ENCODE peak calls at places on chromosomes 6 and 20, in five cellular contexts. R, I, E, L and V are unnamed samples.
A peak's percentile ranks its signal among the peaks of the same experiment; 100 is the strongest.

GRCh38 chr6:142927904-142928303 is 17.1 kb downstream of the HIVEP2 start:
- DNase-seq in R (peak; percentile 51), I (no peak), E (no peak), L (no peak), V (no peak)

GRCh38 chr20:62922451-62922921 is 3.8 kb downstream of the DIDO1 start:
- DNase-seq in R (peak; percentile 52), I (no peak), E (no peak), L (no peak), V (no peak)

GRCh38 chr6:1082040-1082935 is 229.6 kb upstream of the FOXQ1 start:
- DNase-seq in R (no peak), I (no peak), E (no peak), L (no peak), V (no peak)

GRCh38 chr6:121695346-121695745 is 259.9 kb downstream of the GJA1 start:
- DNase-seq in R (no peak), I (no peak), E (no peak), L (no peak), V (no peak)

GRCh38 chr6:56772737-56773184 is 130.1 kb upstream of the DST start:
- DNase-seq in R (no peak), I (peak; percentile 19), E (peak; percentile 82), L (no peak), V (peak; percentile 31)

GRCh38 chr20:44038681-44039123 is 124.0 kb downstream of the TOX2 start:
- DNase-seq in R (no peak), I (no peak), E (no peak), L (no peak), V (no peak)

GRCh38 chr6:49563006-49563886 is 12.8 kb downstream of the C6orf141 start:
- DNase-seq in R (no peak), I (no peak), E (no peak), L (no peak), V (no peak)

GRCh38 chr6:153210083-153210482 is 79.0 kb upstream of the RGS17 start:
- DNase-seq in R (no peak), I (no peak), E (no peak), L (no peak), V (no peak)

GRCh38 chr6:3237761-3238662 is 10.6 kb upstream of the TUBB2B start:
- DNase-seq in R (no peak), I (no peak), E (peak; percentile 13), L (no peak), V (no peak)

GRCh38 chr6:77337392-77337791 is 125.9 kb downstream of the HTR1B start:
- DNase-seq in R (no peak), I (no peak), E (no peak), L (no peak), V (no peak)

GRCh38 chr6:148747145-148747492 is 289 bp downstream of the UST start:
- DNase-seq in R (no peak), I (no peak), E (peak; percentile 83), L (peak; percentile 79), V (no peak)

GRCh38 chr20:44598413-44599290 is 16.3 kb downstream of the PKIG start:
- DNase-seq in R (no peak), I (no peak), E (no peak), L (no peak), V (no peak)

GRCh38 chr20:31869942-31870702 is at the start of the genes DUSP15 and TTLL9:
- DNase-seq in R (no peak), I (peak; percentile 89), E (peak; percentile 77), L (peak; percentile 83), V (no peak)

GRCh38 chr20:23657202-23657601 is 19.4 kb upstream of the CST3 start:
- DNase-seq in R (no peak), I (no peak), E (no peak), L (peak; percentile 73), V (no peak)

GRCh38 chr20:41178904-41179432 is 41.6 kb downstream of the PLCG1 start:
- DNase-seq in R (no peak), I (no peak), E (peak; percentile 62), L (peak; percentile 34), V (no peak)

GRCh38 chr20:17573493-17573892 is 3.6 kb downstream of the DSTN start:
- DNase-seq in R (no peak), I (no peak), E (no peak), L (no peak), V (no peak)

GRCh38 chr6:9978480-9978879 is 436.4 kb downstream of the TFAP2A start:
- DNase-seq in R (no peak), I (no peak), E (no peak), L (no peak), V (no peak)

GRCh38 chr6:97563529-97563928 is 280.5 kb upstream of the MMS22L start:
- DNase-seq in R (no peak), I (no peak), E (no peak), L (no peak), V (no peak)

GRCh38 chr20:3702992-3703391 is 9.4 kb downstream of the SIGLEC1 start:
- DNase-seq in R (no peak), I (no peak), E (no peak), L (no peak), V (no peak)

GRCh38 chr20:55160022-55160421 is 684.6 kb downstream of the DOK5 start:
- DNase-seq in R (no peak), I (peak; percentile 10), E (no peak), L (no peak), V (no peak)

GRCh38 chr6:26284537-26285142 is 80.4 kb upstream of the BTN3A2 start:
- DNase-seq in R (peak; percentile 54), I (peak; percentile 78), E (peak; percentile 83), L (peak; percentile 68), V (no peak)

GRCh38 chr20:45934046-45934586 is 367 bp upstream of the PCIF1 start:
- DNase-seq in R (no peak), I (peak; percentile 66), E (no peak), L (peak; percentile 75), V (no peak)

GRCh38 chr6:119350202-119351004 is 842 bp upstream of the MAN1A1 start:
- DNase-seq in R (peak; percentile 62), I (peak; percentile 68), E (peak; percentile 66), L (no peak), V (no peak)

GRCh38 chr6:110432285-110432899 is 17.0 kb upstream of the DDO start:
- DNase-seq in R (no peak), I (no peak), E (no peak), L (no peak), V (no peak)

GRCh38 chr20:50980851-50981713 is 22.5 kb downstream of the MOCS3 start:
- DNase-seq in R (peak; percentile 36), I (peak; percentile 89), E (no peak), L (peak; percentile 65), V (no peak)

GRCh38 chr6:84137989-84138575 is 89.4 kb downstream of the CEP162 start:
- DNase-seq in R (no peak), I (no peak), E (no peak), L (no peak), V (no peak)

GRCh38 chr20:4820833-4821518 is 99.3 kb downstream of the PRND start:
- DNase-seq in R (no peak), I (no peak), E (no peak), L (no peak), V (no peak)

DNA sequence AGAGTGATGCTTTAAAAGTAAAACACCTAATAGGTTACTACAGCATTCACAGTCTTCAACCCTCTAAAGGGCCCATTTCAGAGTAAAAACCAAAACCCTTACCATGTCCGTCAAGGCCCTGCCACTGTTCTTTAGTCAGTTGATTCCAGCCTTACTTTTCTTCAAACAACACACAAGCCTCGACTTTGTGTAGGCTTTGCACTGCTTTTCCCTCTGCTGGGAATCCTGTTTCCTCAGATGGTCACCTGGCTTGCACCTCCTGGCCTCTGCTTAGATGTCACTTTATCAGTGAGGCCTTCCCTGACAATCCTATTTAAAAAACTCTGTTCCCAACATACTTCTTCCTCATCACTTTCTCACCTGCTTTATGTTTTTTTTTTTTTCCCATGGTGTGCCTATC is 77.1 kb upstream of the FLRT3 start:
- DNase-seq in R (no peak), I (no peak), E (no peak), L (no peak), V (no peak)
- H3K27ac ChIP-seq in R (no peak overlapping the region), I (peak overlapping the region; percentile 72), E (no peak overlapping the region), L (no peak overlapping the region), V (no peak overlapping the region)

DNA sequence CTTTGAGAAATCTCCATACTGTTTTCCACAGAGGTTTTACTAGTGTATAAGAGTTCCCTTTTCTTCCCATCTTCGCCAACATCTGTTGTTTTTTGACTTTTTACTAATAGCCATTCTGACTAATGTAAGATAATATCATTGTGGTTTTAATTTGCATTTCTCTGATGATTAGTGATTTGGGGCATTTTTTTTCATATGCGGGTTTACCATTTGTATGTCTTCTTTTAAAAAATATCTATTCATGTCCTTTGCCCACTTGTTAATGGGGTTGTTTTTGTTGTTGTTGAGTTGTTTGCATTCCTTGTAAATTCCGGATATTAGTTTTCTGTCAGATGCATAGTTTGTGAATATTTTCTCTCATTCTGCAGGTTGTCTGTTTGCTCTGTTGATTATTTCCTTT is 167.1 kb downstream of the PRL start:
- DNase-seq in R (no peak), I (no peak), E (no peak), L (no peak), V (no peak)
- H3K9me3 ChIP-seq in R (no peaks in the 10 kb centered on the region), I (no peaks in the 10 kb centered on the region), E (no peaks in the 10 kb centered on the region), L (no peaks in the 10 kb centered on the region), V (no peaks in the 10 kb centered on the region)

GRCh38 chr6:155116571-155116910 is 121.4 kb downstream of the TIAM2 start:
- DNase-seq in R (no peak), I (no peak), E (no peak), L (no peak), V (no peak)
- H3K27ac ChIP-seq in R (no peak overlapping the region), I (no peak overlapping the region), E (no peak overlapping the region), L (no peak overlapping the region), V (no peak overlapping the region)

DNA sequence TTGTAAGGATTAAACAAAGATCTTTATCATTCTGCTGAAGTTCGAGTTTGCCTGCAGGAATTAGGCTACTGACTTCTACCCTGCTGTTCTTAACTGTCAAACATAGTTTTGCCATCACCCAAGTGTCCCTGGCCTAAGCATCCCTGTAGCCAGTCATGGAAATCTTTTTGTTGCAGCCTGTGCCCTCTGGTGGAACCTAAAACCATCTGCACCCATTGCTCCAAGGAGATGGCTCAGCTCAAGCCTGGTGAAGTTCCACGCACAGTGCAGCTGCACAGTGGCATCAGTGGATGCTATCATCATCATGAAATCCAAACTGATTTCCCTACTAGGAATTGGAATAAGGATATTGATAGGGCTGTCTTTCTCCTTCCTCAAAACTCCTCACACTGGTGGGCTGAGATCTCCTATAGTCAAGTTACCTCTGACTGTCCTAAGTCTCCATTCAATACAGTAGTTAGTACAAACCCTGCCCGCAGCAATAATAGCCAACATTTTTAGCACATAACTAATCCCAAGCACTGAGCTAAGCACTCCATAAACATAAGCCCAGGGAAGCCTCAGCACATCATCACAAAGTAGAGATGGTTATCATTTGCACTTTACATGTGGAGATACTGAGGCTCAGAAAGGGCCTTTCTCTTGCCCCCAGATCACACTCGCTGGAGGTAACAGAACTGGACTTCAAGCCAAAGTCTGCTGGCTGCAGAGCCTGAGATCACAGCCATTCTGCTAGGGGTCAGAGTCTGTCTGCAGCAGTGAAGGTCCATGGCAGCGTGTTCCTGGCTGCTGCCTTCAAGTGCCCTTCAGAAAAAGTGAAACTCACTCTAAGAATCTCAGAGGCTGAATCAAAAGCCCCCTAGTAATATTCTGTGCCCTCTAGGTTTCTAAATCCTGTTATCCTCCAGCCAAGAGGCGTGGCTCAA is 77.2 kb upstream of the MC3R start:
- DNase-seq in R (no peak), I (peak; percentile 34), E (no peak), L (no peak), V (no peak)
- H3K9me3 ChIP-seq in R (no peaks in the 10 kb centered on the region), I (no peaks in the 10 kb centered on the region), E (no peaks in the 10 kb centered on the region), L (no peaks in the 10 kb centered on the region), V (no peaks in the 10 kb centered on the region)

DNA sequence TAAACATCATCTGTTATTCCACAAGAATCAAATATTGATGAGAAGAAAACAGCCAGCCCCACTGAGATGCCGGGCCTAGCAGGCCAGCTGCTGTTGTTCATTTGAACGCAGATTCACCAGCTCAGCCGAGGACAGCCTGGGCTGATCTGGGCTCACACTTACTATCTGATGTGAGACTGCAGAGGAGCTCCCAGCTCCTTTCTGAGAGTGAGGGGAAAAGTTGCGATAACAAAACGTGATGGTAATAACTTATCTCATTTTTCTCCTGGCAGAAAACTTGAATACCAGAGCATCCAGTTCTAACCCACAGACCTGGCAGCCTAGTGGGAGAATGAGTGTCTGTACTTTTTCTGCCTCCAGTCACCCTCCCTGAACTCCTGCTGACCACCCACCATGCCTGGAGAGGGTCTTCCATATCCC is 14.5 kb upstream of the BNIP5 start:
- DNase-seq in R (no peak), I (no peak), E (no peak), L (no peak), V (no peak)
- H3K27ac ChIP-seq in R (no peak overlapping the region), I (peak overlapping the region; percentile 90), E (peak overlapping the region; percentile 89), L (peak overlapping the region; percentile 69), V (peak overlapping the region; percentile 86)